ENCODE peak calls at places on chromosomes 5 and 9, in ten cellular contexts. One of them, this sample, is unnamed.

GRCh38 chr5:75716715-75717081 is 539 bp downstream of the POC5 start:
- DNase-seq in NCI-H1694: no peak
- DNase-seq in nephron progenitor cell: peak
- DNase-seq in AML-193: no peak
- DNase-seq in astrocyte: no peak
- DNase-seq in coronary artery: no peak
- DNase-seq in heart left ventricle: no peak
- DNase-seq in fibroblast of the aortic adventitia: no peak
- DNase-seq in SK-N-SH: peak
- DNase-seq in activated CD8-positive, alpha-beta memory T cell treated with anti-CD3 and anti-CD28 coated beads for 24 hours: no peak
- DNase-seq in this sample: no peak

GRCh38 chr5:73966411-73966810 is 340.4 kb downstream of the ARHGEF28 start:
- DNase-seq in fibroblast of the aortic adventitia: no peak
- DNase-seq in nephron progenitor cell: no peak
- DNase-seq in heart left ventricle: no peak
- DNase-seq in AML-193: no peak
- DNase-seq in NCI-H1694: no peak
- DNase-seq in SK-N-SH: no peak
- DNase-seq in coronary artery: no peak
- DNase-seq in activated CD8-positive, alpha-beta memory T cell treated with anti-CD3 and anti-CD28 coated beads for 24 hours: no peak
- DNase-seq in astrocyte: no peak
- DNase-seq in this sample: no peak

GRCh38 chr5:121144764-121145163 is 680.7 kb downstream of the PRR16 start:
- DNase-seq in AML-193: no peak
- DNase-seq in activated CD8-positive, alpha-beta memory T cell treated with anti-CD3 and anti-CD28 coated beads for 24 hours: no peak
- DNase-seq in NCI-H1694: no peak
- DNase-seq in coronary artery: no peak
- DNase-seq in heart left ventricle: no peak
- DNase-seq in fibroblast of the aortic adventitia: peak
- DNase-seq in astrocyte: peak
- DNase-seq in nephron progenitor cell: no peak
- DNase-seq in SK-N-SH: no peak
- DNase-seq in this sample: no peak

GRCh38 chr9:70639853-70640814 is 225.7 kb upstream of the KLF9 start:
- DNase-seq in astrocyte: peak
- DNase-seq in SK-N-SH: no peak
- DNase-seq in heart left ventricle: no peak
- DNase-seq in coronary artery: no peak
- DNase-seq in activated CD8-positive, alpha-beta memory T cell treated with anti-CD3 and anti-CD28 coated beads for 24 hours: no peak
- DNase-seq in nephron progenitor cell: no peak
- DNase-seq in AML-193: peak
- DNase-seq in fibroblast of the aortic adventitia: peak
- DNase-seq in NCI-H1694: peak
- DNase-seq in this sample: no peak

GRCh38 chr9:94758031-94758430 is 31.5 kb downstream of the AOPEP start:
- DNase-seq in heart left ventricle: no peak
- DNase-seq in nephron progenitor cell: no peak
- DNase-seq in astrocyte: no peak
- DNase-seq in NCI-H1694: no peak
- DNase-seq in fibroblast of the aortic adventitia: no peak
- DNase-seq in AML-193: no peak
- DNase-seq in SK-N-SH: no peak
- DNase-seq in activated CD8-positive, alpha-beta memory T cell treated with anti-CD3 and anti-CD28 coated beads for 24 hours: no peak
- DNase-seq in coronary artery: no peak
- DNase-seq in this sample: no peak

GRCh38 chr9:109518621-109519335 is 20.7 kb upstream of the PTPN3 start:
- DNase-seq in AML-193: no peak
- DNase-seq in SK-N-SH: no peak
- DNase-seq in nephron progenitor cell: no peak
- DNase-seq in NCI-H1694: no peak
- DNase-seq in heart left ventricle: no peak
- DNase-seq in coronary artery: no peak
- DNase-seq in activated CD8-positive, alpha-beta memory T cell treated with anti-CD3 and anti-CD28 coated beads for 24 hours: no peak
- DNase-seq in astrocyte: no peak
- DNase-seq in fibroblast of the aortic adventitia: no peak
- DNase-seq in this sample: no peak

GRCh38 chr5:173191561-173191960 is 43.4 kb downstream of the NKX2-5 start:
- DNase-seq in fibroblast of the aortic adventitia: no peak
- DNase-seq in heart left ventricle: no peak
- DNase-seq in SK-N-SH: no peak
- DNase-seq in AML-193: no peak
- DNase-seq in NCI-H1694: no peak
- DNase-seq in astrocyte: no peak
- DNase-seq in nephron progenitor cell: no peak
- DNase-seq in activated CD8-positive, alpha-beta memory T cell treated with anti-CD3 and anti-CD28 coated beads for 24 hours: no peak
- DNase-seq in coronary artery: no peak
- DNase-seq in this sample: no peak

GRCh38 chr5:120454094-120454798 is 9.9 kb upstream of the PRR16 start:
- DNase-seq in heart left ventricle: no peak
- DNase-seq in activated CD8-positive, alpha-beta memory T cell treated with anti-CD3 and anti-CD28 coated beads for 24 hours: no peak
- DNase-seq in coronary artery: no peak
- DNase-seq in astrocyte: peak
- DNase-seq in nephron progenitor cell: no peak
- DNase-seq in fibroblast of the aortic adventitia: peak
- DNase-seq in AML-193: no peak
- DNase-seq in SK-N-SH: no peak
- DNase-seq in NCI-H1694: no peak
- DNase-seq in this sample: no peak

GRCh38 chr5:157476699-157477408 is 16.8 kb downstream of the NIPAL4 start:
- DNase-seq in astrocyte: peak
- DNase-seq in AML-193: peak
- DNase-seq in nephron progenitor cell: peak
- DNase-seq in fibroblast of the aortic adventitia: peak
- DNase-seq in heart left ventricle: no peak
- DNase-seq in SK-N-SH: peak
- DNase-seq in activated CD8-positive, alpha-beta memory T cell treated with anti-CD3 and anti-CD28 coated beads for 24 hours: no peak
- DNase-seq in NCI-H1694: peak
- DNase-seq in coronary artery: no peak
- DNase-seq in this sample: no peak

GRCh38 chr5:62886603-62887315 is 308.1 kb downstream of the LRRC70 start:
- DNase-seq in heart left ventricle: no peak
- DNase-seq in nephron progenitor cell: no peak
- DNase-seq in coronary artery: no peak
- DNase-seq in AML-193: no peak
- DNase-seq in astrocyte: peak
- DNase-seq in SK-N-SH: no peak
- DNase-seq in fibroblast of the aortic adventitia: no peak
- DNase-seq in activated CD8-positive, alpha-beta memory T cell treated with anti-CD3 and anti-CD28 coated beads for 24 hours: no peak
- DNase-seq in NCI-H1694: no peak
- DNase-seq in this sample: no peak